ENCODE peak calls at places on chromosomes 3 and 15, in four cellular contexts. J is GM12878, E is H1, S is K562. Q is an unnamed sample.

GRCh38 chr15:35530698-35531097 is 15.3 kb downstream of the DPH6 start:
- DNase-seq in J (no peak), E (no peak), S (no peak), Q (no peak)

GRCh38 chr3:9778518-9779129 is 8.9 kb upstream of the CAMK1 start:
- DNase-seq in J (no peak), E (no peak), S (no peak), Q (no peak)

GRCh38 chr3:107430214-107431047 is 53.2 kb downstream of the CCDC54 start:
- DNase-seq in J (no peak), E (no peak), S (no peak), Q (peak)

GRCh38 chr3:78497025-78497424 is 1270.8 kb downstream of the ROBO1 start:
- DNase-seq in J (no peak), E (no peak), S (no peak), Q (no peak)

GRCh38 chr3:174466471-174467054 is 392.6 kb upstream of the NAALADL2 start:
- DNase-seq in J (no peak), E (no peak), S (no peak), Q (peak)

GRCh38 chr15:56249080-56249479 is 5.4 kb upstream of the RFX7 start:
- DNase-seq in J (no peak), E (no peak), S (no peak), Q (peak)

GRCh38 chr3:62823461-62824050 is 51.7 kb downstream of the CADPS start:
- DNase-seq in J (no peak), E (no peak), S (no peak), Q (no peak)

GRCh38 chr15:68415061-68415460 is 16.9 kb downstream of the ITGA11 start:
- DNase-seq in J (no peak), E (no peak), S (no peak), Q (no peak)

GRCh38 chr3:180179562-180179961 is 142.8 kb upstream of the PEX5L start:
- DNase-seq in J (no peak), E (no peak), S (no peak), Q (no peak)

GRCh38 chr3:180181387-180181786 is 144.7 kb upstream of the PEX5L start:
- DNase-seq in J (no peak), E (no peak), S (no peak), Q (no peak)

GRCh38 chr3:180177255-180177654 is 140.5 kb upstream of the PEX5L start:
- DNase-seq in J (no peak), E (no peak), S (no peak), Q (no peak)

GRCh38 chr3:180183346-180183745 is 146.6 kb upstream of the PEX5L start:
- DNase-seq in J (no peak), E (no peak), S (no peak), Q (no peak)

DNA sequence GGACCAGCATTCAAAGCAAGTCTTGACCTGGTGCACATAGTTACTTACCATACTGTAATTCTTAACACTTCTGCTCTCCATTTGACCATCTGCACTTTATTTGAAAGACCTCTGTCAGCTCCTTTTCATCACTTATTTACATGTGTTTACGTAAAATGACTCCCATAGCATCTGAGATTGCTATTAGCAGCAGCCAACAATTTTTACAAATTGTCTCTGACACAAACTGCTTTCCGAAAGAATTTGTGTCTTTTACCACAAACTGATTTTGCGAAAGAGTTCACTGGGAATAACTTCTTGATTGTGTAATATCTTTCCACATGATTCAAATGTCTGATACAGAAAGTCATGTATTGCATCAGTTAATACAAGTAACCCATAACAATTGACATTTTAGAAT is 144.1 kb upstream of the PEX5L start:
- DNase-seq in J (no peak), E (no peak), S (no peak), Q (peak)
- TF ChIP-seq CHD1 in J (no peak), E (no peak), S (no peak), Q (no peak)

DNA sequence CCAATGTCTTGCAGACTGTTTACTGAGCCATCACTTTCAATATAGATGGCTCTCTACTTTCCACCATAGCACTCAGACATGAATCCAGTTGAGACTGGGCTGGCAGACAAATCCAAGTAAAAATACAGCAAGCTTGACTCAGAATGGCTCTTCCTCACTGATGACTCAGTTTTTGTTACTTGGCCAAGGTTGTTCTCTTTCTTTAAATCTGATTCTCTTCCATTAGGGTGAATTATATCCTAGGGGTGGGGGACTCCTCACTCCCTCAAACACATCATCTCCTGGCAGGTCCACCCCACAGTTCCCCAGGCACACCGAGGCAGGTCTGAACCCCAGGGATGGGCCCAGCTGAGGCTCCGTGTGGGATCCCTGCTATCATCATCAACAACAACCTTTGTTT is 157.9 kb downstream of the MEX3B start:
- DNase-seq in J (no peak), E (no peak), S (no peak), Q (peak)
- TF ChIP-seq CHD1 in J (no peak), E (no peak), S (no peak), Q (no peak)

GRCh38 chr3:71211083-71211482 is 372.4 kb downstream of the FOXP1 start:
- DNase-seq in J (no peak), E (no peak), S (no peak), Q (no peak)

GRCh38 chr3:71206821-71207220 is 376.7 kb downstream of the FOXP1 start:
- DNase-seq in J (no peak), E (no peak), S (no peak), Q (no peak)

GRCh38 chr3:71208273-71209095 is 375.0 kb downstream of the FOXP1 start:
- DNase-seq in J (no peak), E (no peak), S (peak), Q (peak)

GRCh38 chr3:71207632-71208031 is 375.9 kb downstream of the FOXP1 start:
- DNase-seq in J (no peak), E (no peak), S (no peak), Q (no peak)

DNA sequence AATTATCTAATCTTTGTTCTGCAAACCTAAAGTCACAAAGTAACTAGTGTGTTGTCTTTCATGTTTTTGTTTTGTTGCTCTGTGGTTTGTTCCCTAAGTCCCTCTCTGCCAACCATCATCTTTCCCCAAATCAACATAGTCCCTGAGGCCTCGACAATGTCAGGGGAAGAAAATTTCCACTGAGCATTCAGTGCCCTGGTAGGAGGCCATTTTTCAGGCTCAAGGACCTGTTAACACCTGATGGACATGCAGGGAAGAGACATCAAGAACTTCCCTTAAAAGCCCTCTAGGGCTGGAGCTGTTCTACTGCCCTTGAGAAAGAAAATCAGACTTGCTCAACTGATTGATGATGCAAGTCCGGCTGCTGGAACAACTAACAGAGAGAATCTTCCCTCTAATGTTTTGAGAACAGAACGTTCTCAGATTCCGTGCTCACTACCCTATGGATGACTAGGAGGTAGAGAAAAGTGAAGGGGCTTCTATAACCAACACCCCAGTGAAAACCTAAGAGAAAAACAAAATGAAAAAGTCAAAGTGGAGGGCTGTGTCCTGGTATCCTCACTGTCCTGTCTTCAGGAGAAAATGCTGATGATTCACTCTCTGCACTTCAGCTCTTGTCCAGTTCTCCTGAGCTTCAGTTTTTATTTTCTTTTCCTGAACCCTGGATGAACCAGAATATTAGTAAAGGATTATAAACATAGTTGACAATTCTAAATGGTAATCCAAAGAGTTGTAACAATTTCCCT is 373.1 kb downstream of the FOXP1 start:
- DNase-seq in J (no peak), E (no peak), S (peak), Q (peak)
- TF ChIP-seq CHD1 in J (no peak), E (no peak), S (no peak), Q (no peak)

GRCh38 chr3:94043285-94043684 is 14.9 kb upstream of the STX19 start:
- DNase-seq in J (no peak), E (no peak), S (no peak), Q (no peak)
- TF ChIP-seq CHD1 in J (no peak), E (no peak), S (no peak), Q (no peak)

GRCh38 chr3:189229421-189229820 is 57.6 kb downstream of the TPRG1 start:
- DNase-seq in J (no peak), E (no peak), S (no peak), Q (no peak)
- TF ChIP-seq CHD1 in J (no peak), E (no peak), S (no peak), Q (no peak)

Q was measured in IMR-90.